ENCODE peak calls at places on chromosomes 4 and X, in eight cellular contexts. U, R, A, V, M, Z, X and P are unnamed samples.

GRCh38 chr4:87377816-87378215 is 13.2 kb downstream of the HSD17B11 start:
- DNase-seq in A (no peak), M (no peak), X (no peak), U (no peak), R (no peak), Z (no peak), V (no peak), P (no peak)

GRCh38 chr4:98343640-98344039 is 82.5 kb downstream of the RAP1GDS1 start:
- DNase-seq in R (no peak), A (no peak), U (no peak), V (no peak), M (no peak), Z (no peak), X (no peak), P (no peak)

GRCh38 chr4:107705742-107706556 is 14.1 kb downstream of the PAPSS1 start:
- DNase-seq in X (no peak), A (no peak), R (no peak), U (no peak), M (no peak), V (no peak), Z (no peak), P (no peak)

GRCh38 chr4:8939160-8939855 is 67.7 kb upstream of the HMX1 start:
- DNase-seq in U (no peak), A (no peak), X (no peak), V (no peak), R (no peak), M (no peak), Z (no peak), P (no peak)

GRCh38 chr4:139555705-139556070 is 331 bp downstream of the SETD7 start:
- DNase-seq in Z (no peak), U (peak; percentile 37), V (no peak), X (peak; percentile 33), A (no peak), M (peak; percentile 87), R (peak; percentile 72), P (peak; percentile 52)

GRCh38 chr4:144647095-144647959 is 1.4 kb downstream of the HHIP start:
- DNase-seq in R (no peak), Z (no peak), U (no peak), A (no peak), X (no peak), V (peak; percentile 49), M (no peak), P (no peak)

GRCh38 chrX:134633832-134634231 is 24.4 kb downstream of the PLAC1 start:
- DNase-seq in A (no peak), M (no peak), R (no peak), Z (no peak), X (no peak), U (no peak), V (no peak), P (no peak)

GRCh38 chr4:95107635-95108034 is 349.9 kb downstream of the BMPR1B start:
- DNase-seq in R (no peak), Z (no peak), U (peak; percentile 18), M (no peak), X (no peak), A (peak; percentile 80), V (peak; percentile 43), P (no peak)

GRCh38 chr4:80197132-80197573 is at the start of gene PRDM8:
- DNase-seq in Z (no peak), R (no peak), U (no peak), A (no peak), X (no peak), M (no peak), V (no peak), P (peak; percentile 62)

GRCh38 chr4:99462875-99463464 is 27.8 kb upstream of the ADH7 start:
- DNase-seq in Z (peak; percentile 61), U (peak; percentile 53), V (peak; percentile 63), X (peak; percentile 58), A (peak; percentile 75), M (no peak), R (peak; percentile 64), P (peak; percentile 10)

GRCh38 chr4:42733380-42733779 is 76.5 kb upstream of the ATP8A1 start:
- DNase-seq in V (no peak), U (no peak), X (no peak), M (no peak), Z (no peak), A (no peak), R (no peak), P (no peak)

GRCh38 chr4:2923141-2923551 is 40.1 kb downstream of the NOP14 start:
- DNase-seq in M (peak; percentile 66), X (no peak), Z (no peak), V (peak; percentile 88), A (no peak), U (no peak), R (no peak), P (no peak)

GRCh38 chr4:65033899-65034298 is 624.6 kb upstream of the TECRL start:
- DNase-seq in A (peak; percentile 53), R (no peak), Z (no peak), M (no peak), X (no peak), U (no peak), V (no peak), P (no peak)

GRCh38 chr4:99856166-99856565 is 38.1 kb downstream of the LAMTOR3 start:
- DNase-seq in M (no peak), U (no peak), A (peak; percentile 48), R (no peak), X (peak; percentile 85), Z (no peak), V (peak; percentile 22), P (no peak)

GRCh38 chrX:74546984-74547383 is 67.4 kb downstream of the RLIM start:
- DNase-seq in V (no peak), U (no peak), Z (no peak), R (no peak), M (no peak), A (no peak), X (no peak), P (no peak)

GRCh38 chr4:132125131-132125530 is 1024.0 kb upstream of the PCDH10 start:
- DNase-seq in V (no peak), M (no peak), Z (no peak), X (no peak), R (no peak), A (no peak), U (no peak), P (no peak)

GRCh38 chr4:15779789-15780188 is 1.7 kb downstream of the CD38 start:
- DNase-seq in R (no peak), X (no peak), A (no peak), V (no peak), M (no peak), Z (no peak), U (no peak), P (no peak)

GRCh38 chr4:47195706-47196105 is 164.3 kb downstream of the GABRB1 start:
- DNase-seq in R (no peak), A (no peak), V (peak; percentile 48), X (no peak), U (no peak), Z (no peak), M (no peak), P (no peak)

GRCh38 chr4:79528241-79528706 is 120.2 kb upstream of the GK2 start:
- DNase-seq in R (no peak), X (no peak), V (no peak), U (no peak), Z (no peak), A (peak; percentile 38), M (no peak), P (no peak)

GRCh38 chr4:169327951-169328350 is 57.2 kb upstream of the SH3RF1 start:
- DNase-seq in Z (no peak), M (no peak), X (no peak), R (no peak), U (no peak), A (no peak), V (no peak), P (no peak)

GRCh38 chr4:10102981-10103330 is 13.6 kb downstream of the WDR1 start:
- DNase-seq in R (no peak), U (no peak), Z (no peak), V (no peak), X (no peak), M (no peak), A (no peak), P (no peak)
- H3K27ac ChIP-seq in R (no peak overlapping the region), U (peak overlapping the region; percentile 97), Z (no peak overlapping the region), V (peak overlapping the region; percentile 26), X (no peak overlapping the region), M (no peak overlapping the region), A (no peak overlapping the region), P (peak overlapping the region; percentile 76)

GRCh38 chr4:6393066-6393465 is 79.3 kb downstream of the PPP2R2C start:
- DNase-seq in M (no peak), X (no peak), A (no peak), Z (no peak), R (no peak), U (no peak), V (no peak), P (no peak)

GRCh38 chr4:6392407-6392806 is 80.0 kb downstream of the PPP2R2C start:
- DNase-seq in V (no peak), U (no peak), X (no peak), Z (no peak), M (no peak), A (no peak), R (no peak), P (no peak)

GRCh38 chr4:6394671-6395081 is 77.7 kb downstream of the PPP2R2C start:
- DNase-seq in U (no peak), Z (no peak), M (no peak), R (no peak), V (no peak), A (no peak), X (no peak), P (no peak)

GRCh38 chr4:6395466-6396228 is 76.8 kb downstream of the PPP2R2C start:
- DNase-seq in R (no peak), A (no peak), U (no peak), M (no peak), X (no peak), Z (no peak), V (no peak), P (no peak)

GRCh38 chr4:6393544-6394475 is 78.6 kb downstream of the PPP2R2C start:
- DNase-seq in V (no peak), U (no peak), X (no peak), M (no peak), R (no peak), A (no peak), Z (no peak), P (no peak)
- H3K27ac ChIP-seq in V (no peak overlapping the region), U (no peak overlapping the region), X (no peak overlapping the region), M (no peak overlapping the region), R (no peak overlapping the region), A (no peak overlapping the region), Z (no peak overlapping the region), P (no peak overlapping the region)

GRCh38 chr4:25760518-25761157 is 102.2 kb downstream of the SEL1L3 start:
- DNase-seq in V (no peak), U (no peak), X (peak; percentile 77), A (no peak), M (no peak), Z (no peak), R (no peak), P (no peak)
- H3K27ac ChIP-seq in V (no peak overlapping the region), U (no peak overlapping the region), X (no peak overlapping the region), A (no peak overlapping the region), M (no peak overlapping the region), Z (no peak overlapping the region), R (no peak overlapping the region), P (no peak overlapping the region)

GRCh38 chrX:108516184-108516583 is 76.5 kb downstream of the COL4A5 start:
- DNase-seq in X (no peak), Z (no peak), A (no peak), R (no peak), U (no peak), V (peak; percentile 27), M (no peak), P (no peak)

DNA sequence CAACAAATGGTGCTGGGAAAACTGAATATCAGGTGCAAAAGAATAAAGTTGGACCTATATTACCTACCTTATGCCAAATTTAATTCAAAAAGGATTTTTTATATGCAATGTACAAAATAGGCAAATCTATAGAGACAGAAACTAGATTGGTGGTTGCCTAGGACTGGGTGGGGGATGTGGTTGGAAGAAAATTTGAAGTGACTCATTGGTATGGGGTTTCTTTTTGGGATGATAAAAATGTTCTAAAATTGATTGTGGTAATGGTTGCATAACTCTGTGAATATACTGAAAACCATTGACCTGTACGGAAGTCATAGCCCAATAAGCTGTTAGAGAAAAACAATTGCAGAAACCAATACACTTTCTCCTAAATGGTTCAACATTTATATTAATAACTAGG is 72.1 kb downstream of the COL4A5 start:
- DNase-seq in R (no peak), A (peak; percentile 25), X (no peak), M (no peak), V (peak; percentile 19), U (no peak), Z (no peak), P (no peak)
- H3K27ac ChIP-seq in R (no peak overlapping the region), A (no peak overlapping the region), X (no peak overlapping the region), M (no peak overlapping the region), V (no peak overlapping the region), U (no peak overlapping the region), Z (no peak overlapping the region), P (no peak overlapping the region)